ENCODE peak calls at places on chromosomes 12 and 14, in seven cellular contexts. One of them, this sample, is unnamed.

GRCh38 chr12:70149665-70150064 is 93.6 kb upstream of the CNOT2 start:
- DNase-seq in lower lobe of right lung: no peak
- DNase-seq in fibroblast of the aortic adventitia: no peak
- DNase-seq in heart left ventricle: no peak
- DNase-seq in cardiac muscle cell: no peak
- DNase-seq in bronchial epithelial cell: no peak
- DNase-seq in GM23248: no peak
- DNase-seq in this sample: no peak

GRCh38 chr12:14314801-14315200 is 50.7 kb upstream of the ATF7IP start:
- DNase-seq in lower lobe of right lung: no peak
- DNase-seq in heart left ventricle: no peak
- DNase-seq in bronchial epithelial cell: no peak
- DNase-seq in fibroblast of the aortic adventitia: no peak
- DNase-seq in cardiac muscle cell: no peak
- DNase-seq in GM23248: no peak
- DNase-seq in this sample: no peak

GRCh38 chr12:121949643-121950397 is 31.4 kb downstream of the CFAP251 start:
- DNase-seq in fibroblast of the aortic adventitia: peak; percentile 90
- DNase-seq in heart left ventricle: no peak
- DNase-seq in lower lobe of right lung: no peak
- DNase-seq in cardiac muscle cell: peak; percentile 87
- DNase-seq in bronchial epithelial cell: peak; percentile 100
- DNase-seq in GM23248: peak; percentile 30
- DNase-seq in this sample: no peak

GRCh38 chr12:124756730-124757129 is 106.9 kb downstream of the SCARB1 start:
- DNase-seq in bronchial epithelial cell: no peak
- DNase-seq in GM23248: no peak
- DNase-seq in lower lobe of right lung: no peak
- DNase-seq in heart left ventricle: no peak
- DNase-seq in fibroblast of the aortic adventitia: no peak
- DNase-seq in cardiac muscle cell: no peak
- DNase-seq in this sample: no peak

GRCh38 chr14:52913271-52913670 is 37.6 kb downstream of the FERMT2 start:
- DNase-seq in fibroblast of the aortic adventitia: peak; percentile 40
- DNase-seq in cardiac muscle cell: peak; percentile 79
- DNase-seq in GM23248: peak; percentile 56
- DNase-seq in heart left ventricle: no peak
- DNase-seq in bronchial epithelial cell: no peak
- DNase-seq in lower lobe of right lung: no peak
- DNase-seq in this sample: no peak

GRCh38 chr14:64113279-64113678 is 180.9 kb downstream of the ESR2 start:
- DNase-seq in GM23248: no peak
- DNase-seq in bronchial epithelial cell: no peak
- DNase-seq in fibroblast of the aortic adventitia: no peak
- DNase-seq in cardiac muscle cell: no peak
- DNase-seq in lower lobe of right lung: no peak
- DNase-seq in heart left ventricle: peak; percentile 32
- DNase-seq in this sample: peak; percentile 61

GRCh38 chr12:132194056-132194455 is 49.8 kb downstream of the NOC4L start:
- DNase-seq in fibroblast of the aortic adventitia: no peak
- DNase-seq in cardiac muscle cell: no peak
- DNase-seq in lower lobe of right lung: no peak
- DNase-seq in bronchial epithelial cell: no peak
- DNase-seq in heart left ventricle: no peak
- DNase-seq in GM23248: peak; percentile 13
- DNase-seq in this sample: no peak

GRCh38 chr12:74725154-74725553 is 187.5 kb downstream of the ATXN7L3B start:
- DNase-seq in lower lobe of right lung: no peak
- DNase-seq in heart left ventricle: no peak
- DNase-seq in cardiac muscle cell: peak; percentile 61
- DNase-seq in bronchial epithelial cell: peak; percentile 8
- DNase-seq in fibroblast of the aortic adventitia: peak; percentile 70
- DNase-seq in GM23248: peak; percentile 14
- DNase-seq in this sample: no peak

GRCh38 chr14:67265131-67265530 is 23.9 kb downstream of the PALS1 start:
- DNase-seq in cardiac muscle cell: peak; percentile 58
- DNase-seq in GM23248: no peak
- DNase-seq in heart left ventricle: no peak
- DNase-seq in fibroblast of the aortic adventitia: peak; percentile 63
- DNase-seq in bronchial epithelial cell: no peak
- DNase-seq in lower lobe of right lung: no peak
- DNase-seq in this sample: no peak

GRCh38 chr14:63745858-63746425 is 18.1 kb upstream of the SGPP1 start:
- DNase-seq in bronchial epithelial cell: no peak
- DNase-seq in heart left ventricle: no peak
- DNase-seq in cardiac muscle cell: no peak
- DNase-seq in fibroblast of the aortic adventitia: no peak
- DNase-seq in lower lobe of right lung: peak; percentile 59
- DNase-seq in GM23248: no peak
- DNase-seq in this sample: no peak

GRCh38 chr12:109491671-109492070 is 14.2 kb downstream of the UBE3B start:
- DNase-seq in cardiac muscle cell: no peak
- DNase-seq in bronchial epithelial cell: no peak
- DNase-seq in lower lobe of right lung: no peak
- DNase-seq in fibroblast of the aortic adventitia: no peak
- DNase-seq in GM23248: no peak
- DNase-seq in heart left ventricle: no peak
- DNase-seq in this sample: no peak

GRCh38 chr12:124238886-124239285 is 56.0 kb upstream of the RFLNA start:
- DNase-seq in heart left ventricle: no peak
- DNase-seq in fibroblast of the aortic adventitia: no peak
- DNase-seq in GM23248: no peak
- DNase-seq in bronchial epithelial cell: no peak
- DNase-seq in lower lobe of right lung: no peak
- DNase-seq in cardiac muscle cell: no peak
- DNase-seq in this sample: no peak

GRCh38 chr12:125092108-125092871 is 27.1 kb downstream of the AACS start:
- DNase-seq in fibroblast of the aortic adventitia: peak; percentile 16
- DNase-seq in lower lobe of right lung: no peak
- DNase-seq in cardiac muscle cell: no peak
- DNase-seq in GM23248: no peak
- DNase-seq in heart left ventricle: peak; percentile 66
- DNase-seq in bronchial epithelial cell: no peak
- DNase-seq in this sample: no peak

GRCh38 chr14:75264036-75264435 is 14.6 kb upstream of the FOS start:
- DNase-seq in cardiac muscle cell: no peak
- DNase-seq in heart left ventricle: no peak
- DNase-seq in lower lobe of right lung: no peak
- DNase-seq in fibroblast of the aortic adventitia: no peak
- DNase-seq in bronchial epithelial cell: peak; percentile 57
- DNase-seq in GM23248: no peak
- DNase-seq in this sample: no peak

GRCh38 chr12:68612245-68612644 is 1.5 kb downstream of the RAP1B start:
- DNase-seq in fibroblast of the aortic adventitia: peak; percentile 50
- DNase-seq in cardiac muscle cell: peak; percentile 37
- DNase-seq in bronchial epithelial cell: peak; percentile 79
- DNase-seq in heart left ventricle: no peak
- DNase-seq in lower lobe of right lung: no peak
- DNase-seq in GM23248: peak; percentile 68
- DNase-seq in this sample: no peak

GRCh38 chr12:68612675-68613074 is 2.0 kb downstream of the RAP1B start:
- DNase-seq in lower lobe of right lung: no peak
- DNase-seq in GM23248: no peak
- DNase-seq in bronchial epithelial cell: no peak
- DNase-seq in heart left ventricle: no peak
- DNase-seq in fibroblast of the aortic adventitia: no peak
- DNase-seq in cardiac muscle cell: no peak
- DNase-seq in this sample: no peak

GRCh38 chr12:68614105-68614679 is 3.5 kb downstream of the RAP1B start:
- DNase-seq in cardiac muscle cell: no peak
- DNase-seq in GM23248: no peak
- DNase-seq in heart left ventricle: no peak
- DNase-seq in fibroblast of the aortic adventitia: no peak
- DNase-seq in lower lobe of right lung: no peak
- DNase-seq in bronchial epithelial cell: no peak
- DNase-seq in this sample: no peak

GRCh38 chr12:68614772-68615171 is 4.1 kb downstream of the RAP1B start:
- DNase-seq in heart left ventricle: no peak
- DNase-seq in fibroblast of the aortic adventitia: no peak
- DNase-seq in cardiac muscle cell: no peak
- DNase-seq in GM23248: no peak
- DNase-seq in bronchial epithelial cell: no peak
- DNase-seq in lower lobe of right lung: no peak
- DNase-seq in this sample: no peak

GRCh38 chr12:68613209-68613904 is 2.7 kb downstream of the RAP1B start:
- DNase-seq in cardiac muscle cell: no peak
- DNase-seq in GM23248: no peak
- DNase-seq in lower lobe of right lung: no peak
- DNase-seq in bronchial epithelial cell: no peak
- DNase-seq in heart left ventricle: no peak
- DNase-seq in fibroblast of the aortic adventitia: no peak
- DNase-seq in this sample: no peak
- H3K4me3 ChIP-seq in cardiac muscle cell: peak overlapping the region; percentile 76
- H3K4me3 ChIP-seq in GM23248: peak overlapping the region; percentile 95
- H3K4me3 ChIP-seq in lower lobe of right lung: peak overlapping the region; percentile 79
- H3K4me3 ChIP-seq in bronchial epithelial cell: no peak overlapping the region
- H3K4me3 ChIP-seq in heart left ventricle: peak overlapping the region; percentile 75
- H3K4me3 ChIP-seq in fibroblast of the aortic adventitia: peak overlapping the region; percentile 92
- H3K4me3 ChIP-seq in this sample: peak overlapping the region; percentile 93

DNA sequence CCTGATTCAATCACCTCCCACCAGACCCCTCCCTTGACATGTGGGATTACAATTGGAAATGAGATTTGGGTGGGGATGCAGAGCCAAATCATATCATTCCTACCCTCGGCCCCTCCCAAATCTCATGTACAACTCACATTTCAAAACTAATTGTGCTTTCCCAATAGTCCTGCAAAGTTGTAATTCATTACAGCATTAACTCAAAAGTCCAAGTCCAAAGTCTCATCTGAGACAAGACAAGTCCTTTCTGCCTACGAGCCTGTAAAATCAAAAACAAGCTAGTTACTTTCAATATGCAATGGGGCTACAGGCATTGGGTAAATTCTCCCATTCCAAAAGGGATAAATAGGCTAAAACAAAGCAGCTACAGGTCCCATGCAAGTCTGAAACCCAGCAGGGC is 634.6 kb downstream of the SLC6A15 start:
- DNase-seq in bronchial epithelial cell: no peak
- DNase-seq in cardiac muscle cell: no peak
- DNase-seq in heart left ventricle: no peak
- DNase-seq in GM23248: no peak
- DNase-seq in fibroblast of the aortic adventitia: no peak
- DNase-seq in lower lobe of right lung: no peak
- DNase-seq in this sample: no peak
- H3K4me3 ChIP-seq in bronchial epithelial cell: no peak overlapping the region
- H3K4me3 ChIP-seq in cardiac muscle cell: no peak overlapping the region
- H3K4me3 ChIP-seq in heart left ventricle: no peak overlapping the region
- H3K4me3 ChIP-seq in GM23248: no peak overlapping the region
- H3K4me3 ChIP-seq in fibroblast of the aortic adventitia: no peak overlapping the region
- H3K4me3 ChIP-seq in lower lobe of right lung: no peak overlapping the region
- H3K4me3 ChIP-seq in this sample: no peak overlapping the region

GRCh38 chr12:3752096-3752709 is 706 bp downstream of the CRACR2A start:
- DNase-seq in heart left ventricle: peak; percentile 71
- DNase-seq in lower lobe of right lung: peak; percentile 70
- DNase-seq in cardiac muscle cell: peak; percentile 65
- DNase-seq in fibroblast of the aortic adventitia: peak; percentile 37
- DNase-seq in bronchial epithelial cell: no peak
- DNase-seq in GM23248: peak; percentile 46
- DNase-seq in this sample: peak; percentile 63

GRCh38 chr12:3753549-3754284 is 808 bp upstream of the CRACR2A start:
- DNase-seq in heart left ventricle: peak; percentile 54
- DNase-seq in bronchial epithelial cell: no peak
- DNase-seq in cardiac muscle cell: peak; percentile 59
- DNase-seq in fibroblast of the aortic adventitia: peak; percentile 59
- DNase-seq in lower lobe of right lung: no peak
- DNase-seq in GM23248: peak; percentile 38
- DNase-seq in this sample: no peak

GRCh38 chr12:3752741-3753486 is at the start of gene CRACR2A:
- DNase-seq in cardiac muscle cell: peak; percentile 87
- DNase-seq in bronchial epithelial cell: peak; percentile 22
- DNase-seq in fibroblast of the aortic adventitia: peak; percentile 55
- DNase-seq in heart left ventricle: peak; percentile 80
- DNase-seq in lower lobe of right lung: peak; percentile 81
- DNase-seq in GM23248: peak; percentile 83
- DNase-seq in this sample: peak; percentile 72

GRCh38 chr12:3750616-3751015 is 2.3 kb downstream of the CRACR2A start:
- DNase-seq in heart left ventricle: no peak
- DNase-seq in GM23248: no peak
- DNase-seq in fibroblast of the aortic adventitia: no peak
- DNase-seq in bronchial epithelial cell: no peak
- DNase-seq in lower lobe of right lung: no peak
- DNase-seq in cardiac muscle cell: no peak
- DNase-seq in this sample: no peak

DNA sequence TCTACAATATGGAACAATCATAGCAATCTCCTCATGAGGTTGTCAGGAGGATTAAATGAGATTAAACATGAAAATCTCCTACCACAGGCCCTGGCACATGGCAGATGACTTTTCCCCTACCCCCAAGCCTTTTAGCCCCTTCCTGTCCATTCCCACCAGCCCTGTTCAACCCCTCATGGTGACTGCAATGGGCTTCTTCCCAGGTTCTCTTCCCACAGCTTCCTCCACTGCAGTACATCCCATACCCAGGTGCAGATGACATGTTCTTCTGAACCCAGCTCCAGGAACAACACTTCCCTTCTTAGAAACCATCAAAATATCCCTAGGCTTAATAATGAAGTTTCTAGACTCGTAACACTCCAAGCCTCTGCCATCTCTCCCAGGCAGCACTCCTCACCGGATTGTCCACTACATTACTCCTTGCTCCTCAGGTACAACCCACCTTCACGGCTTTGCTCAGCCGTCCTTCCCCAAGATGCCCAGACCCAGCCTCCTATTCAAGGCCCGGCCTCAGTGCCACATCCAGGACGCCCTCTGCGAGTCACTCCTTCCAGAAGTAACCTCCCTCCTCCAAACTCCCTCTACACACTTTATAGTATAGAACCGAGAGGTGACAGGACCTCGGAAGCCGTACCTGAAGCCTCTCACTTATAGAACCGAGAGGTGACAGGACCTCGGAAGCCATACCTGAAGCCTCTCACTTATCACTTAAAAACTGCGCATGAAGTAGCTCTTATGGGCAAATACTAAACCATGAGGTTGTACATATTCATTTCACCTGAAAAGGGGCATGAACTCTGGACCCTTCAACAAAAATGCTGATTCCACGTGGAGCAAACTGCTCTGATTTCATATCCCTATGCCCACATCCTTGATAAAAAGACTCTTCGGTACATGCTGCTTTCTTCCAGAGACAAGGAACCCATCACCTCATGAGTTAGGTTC is 1.5 kb downstream of the CRACR2A start:
- DNase-seq in heart left ventricle: no peak
- DNase-seq in lower lobe of right lung: no peak
- DNase-seq in fibroblast of the aortic adventitia: no peak
- DNase-seq in cardiac muscle cell: no peak
- DNase-seq in GM23248: no peak
- DNase-seq in bronchial epithelial cell: no peak
- DNase-seq in this sample: no peak
- H3K4me3 ChIP-seq in heart left ventricle: peak overlapping the region; percentile 54
- H3K4me3 ChIP-seq in lower lobe of right lung: peak overlapping the region; percentile 14
- H3K4me3 ChIP-seq in fibroblast of the aortic adventitia: peak overlapping the region; percentile 13
- H3K4me3 ChIP-seq in cardiac muscle cell: no peak overlapping the region
- H3K4me3 ChIP-seq in GM23248: no peak overlapping the region
- H3K4me3 ChIP-seq in bronchial epithelial cell: no peak overlapping the region
- H3K4me3 ChIP-seq in this sample: no peak overlapping the region

DNA sequence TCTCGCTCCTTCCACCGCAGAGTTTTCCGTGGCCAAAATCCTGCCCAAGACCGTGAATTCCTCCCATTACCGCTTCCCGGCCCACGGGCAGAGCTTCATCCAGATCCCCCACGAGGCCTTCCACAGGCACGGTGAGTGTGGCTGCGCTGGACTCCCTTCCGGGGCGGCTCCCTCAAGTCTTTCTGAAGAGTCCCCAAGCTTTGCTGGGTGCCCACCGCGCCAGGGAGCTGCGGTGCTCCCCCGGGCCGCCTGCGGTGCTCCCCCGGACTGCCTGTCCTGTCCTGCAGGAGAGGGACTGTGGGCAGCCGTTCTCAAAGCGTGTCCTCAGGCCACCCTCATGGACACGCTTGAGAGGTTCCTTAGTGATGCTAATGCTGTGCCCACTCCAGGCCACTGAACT is 50.5 kb downstream of the ADGRD1 start:
- DNase-seq in heart left ventricle: no peak
- DNase-seq in bronchial epithelial cell: no peak
- DNase-seq in lower lobe of right lung: no peak
- DNase-seq in fibroblast of the aortic adventitia: no peak
- DNase-seq in GM23248: no peak
- DNase-seq in cardiac muscle cell: no peak
- DNase-seq in this sample: no peak
- H3K4me3 ChIP-seq in heart left ventricle: no peak overlapping the region
- H3K4me3 ChIP-seq in bronchial epithelial cell: no peak overlapping the region
- H3K4me3 ChIP-seq in lower lobe of right lung: no peak overlapping the region
- H3K4me3 ChIP-seq in fibroblast of the aortic adventitia: no peak overlapping the region
- H3K4me3 ChIP-seq in GM23248: no peak overlapping the region
- H3K4me3 ChIP-seq in cardiac muscle cell: no peak overlapping the region
- H3K4me3 ChIP-seq in this sample: no peak overlapping the region